ENCODE peak calls at places on chromosomes 3 and 15, in seven cellular contexts. C is mesenchymal stem cell, M is mesendoderm, O is neuronal stem cell, G is IMR-90, Z is H1, R is H9. I is an unnamed sample.

GRCh38 chr3:156509209-156510174 is 45.4 kb downstream of the SSR3 start:
- DNase-seq in C (peak), M (peak), O (peak), G (peak), Z (no peak), R (no peak), I (no peak)

GRCh38 chr15:41992151-41992802 is 19.9 kb upstream of the EHD4 start:
- DNase-seq in C (no peak), M (no peak), O (no peak), G (no peak), Z (no peak), R (no peak), I (no peak)

GRCh38 chr15:33125883-33126535 is 68.5 kb downstream of the FMN1 start:
- DNase-seq in C (no peak), M (peak), O (no peak), G (no peak), Z (no peak), R (no peak), I (no peak)

GRCh38 chr15:65951007-65951406 is 81.7 kb downstream of the RAB11A start:
- DNase-seq in C (no peak), M (no peak), O (no peak), G (no peak), Z (no peak), R (no peak), I (no peak)

GRCh38 chr3:185929192-185930151 is 8.3 kb downstream of the TRA2B start:
- DNase-seq in C (peak), M (peak), O (no peak), G (peak), Z (no peak), R (no peak), I (peak)

GRCh38 chr3:161700998-161701397 is 204.4 kb downstream of the OTOL1 start:
- DNase-seq in C (peak), M (peak), O (no peak), G (no peak), Z (peak), R (peak), I (no peak)

GRCh38 chr3:43190682-43191081 is 84.8 kb upstream of the POMGNT2 start:
- DNase-seq in C (peak), M (no peak), O (no peak), G (peak), Z (no peak), R (no peak), I (peak)

GRCh38 chr3:64888840-64889239 is 201.0 kb upstream of the ADAMTS9 start:
- DNase-seq in C (peak), M (no peak), O (no peak), G (peak), Z (no peak), R (no peak), I (no peak)

GRCh38 chr3:194009892-194010533 is 125.9 kb upstream of the HES1 start:
- DNase-seq in C (no peak), M (peak), O (no peak), G (no peak), Z (no peak), R (peak), I (no peak)

GRCh38 chr3:42906085-42906904 is at the start of gene ZNF662:
- DNase-seq in C (no peak), M (no peak), O (no peak), G (no peak), Z (no peak), R (peak), I (peak)

GRCh38 chr3:124563376-124563775 is 166.9 kb upstream of the UMPS start:
- DNase-seq in C (peak), M (no peak), O (no peak), G (peak), Z (no peak), R (no peak), I (no peak)

GRCh38 chr15:73225358-73226015 is 143.3 kb downstream of the HCN4 start:
- DNase-seq in C (no peak), M (peak), O (no peak), G (no peak), Z (no peak), R (peak), I (no peak)

GRCh38 chr3:23620044-23620443 is 185.7 kb upstream of the UBE2E1 start:
- DNase-seq in C (no peak), M (peak), O (no peak), G (no peak), Z (no peak), R (no peak), I (no peak)

GRCh38 chr15:31300981-31301686 is 25.5 kb upstream of the KLF13 start:
- DNase-seq in C (no peak), M (peak), O (no peak), G (no peak), Z (no peak), R (no peak), I (no peak)

GRCh38 chr3:131786386-131786785 is 248.4 kb downstream of the CPNE4 start:
- DNase-seq in C (no peak), M (no peak), O (no peak), G (no peak), Z (no peak), R (no peak), I (no peak)

GRCh38 chr3:177589921-177590336 is 392.6 kb upstream of the TBL1XR1 start:
- DNase-seq in C (peak), M (no peak), O (peak), G (peak), Z (no peak), R (no peak), I (no peak)

GRCh38 chr3:150227839-150228238 is 180.3 kb upstream of the TSC22D2 start:
- DNase-seq in C (peak), M (peak), O (peak), G (peak), Z (peak), R (peak), I (no peak)

GRCh38 chr15:99305761-99306505 is 54.7 kb downstream of the LRRC28 start:
- DNase-seq in C (peak), M (peak), O (peak), G (peak), Z (no peak), R (no peak), I (no peak)

GRCh38 chr3:45499529-45499928 is 95.0 kb upstream of the LIMD1 start:
- DNase-seq in C (peak), M (no peak), O (no peak), G (peak), Z (no peak), R (no peak), I (no peak)

GRCh38 chr15:40562691-40563090 is 2.2 kb downstream of the CCDC32 start:
- DNase-seq in C (no peak), M (no peak), O (no peak), G (no peak), Z (no peak), R (no peak), I (no peak)

GRCh38 chr15:67820992-67821783 is 4.1 kb upstream of the SKOR1 start:
- DNase-seq in C (peak), M (peak), O (no peak), G (peak), Z (no peak), R (peak), I (peak)

GRCh38 chr3:179174898-179175297 is 26.7 kb downstream of the PIK3CA start:
- DNase-seq in C (no peak), M (peak), O (no peak), G (no peak), Z (no peak), R (no peak), I (peak)

GRCh38 chr3:17030438-17030837 is 145.7 kb downstream of the PLCL2 start:
- DNase-seq in C (no peak), M (no peak), O (no peak), G (no peak), Z (no peak), R (no peak), I (no peak)

GRCh38 chr3:105791134-105791533 is 77.7 kb downstream of the CBLB start:
- DNase-seq in C (peak), M (no peak), O (no peak), G (peak), Z (no peak), R (no peak), I (no peak)

GRCh38 chr3:165800970-165801369 is 36.3 kb downstream of the BCHE start:
- DNase-seq in C (peak), M (no peak), O (no peak), G (no peak), Z (no peak), R (no peak), I (no peak)

GRCh38 chr3:45978348-45978747 is 17.3 kb downstream of the FYCO1 start:
- DNase-seq in C (no peak), M (no peak), O (no peak), G (no peak), Z (no peak), R (no peak), I (peak)

GRCh38 chr15:27679621-27680521 is 419.2 kb downstream of the OCA2 start:
- DNase-seq in C (no peak), M (peak), O (no peak), G (no peak), Z (no peak), R (peak), I (no peak)

GRCh38 chr15:65881766-65882434 is 12.6 kb downstream of the RAB11A start:
- DNase-seq in C (no peak), M (no peak), O (no peak), G (no peak), Z (no peak), R (no peak), I (no peak)

GRCh38 chr3:151845506-151845905 is 27.9 kb upstream of the SUCNR1 start:
- DNase-seq in C (no peak), M (no peak), O (no peak), G (no peak), Z (no peak), R (no peak), I (no peak)
- H2AK5ac ChIP-seq in C (no peak), M (no peak), O (no peak), G (no peak), Z (no peak), R (no peak), I (no peak)

GRCh38 chr15:64349375-64349774 is 6.6 kb downstream of the CSNK1G1 start:
- DNase-seq in C (no peak), M (no peak), O (no peak), G (no peak), Z (no peak), R (no peak), I (no peak)

GRCh38 chr15:64355559-64356442 is at the start of gene CSNK1G1:
- DNase-seq in C (peak), M (peak), O (peak), G (peak), Z (peak), R (peak), I (peak)

GRCh38 chr15:64351265-64351664 is 4.7 kb downstream of the CSNK1G1 start:
- DNase-seq in C (no peak), M (no peak), O (no peak), G (peak), Z (no peak), R (no peak), I (peak)

GRCh38 chr15:64356443-64357040 is 569 bp upstream of the CSNK1G1 start:
- DNase-seq in C (peak), M (no peak), O (peak), G (peak), Z (no peak), R (no peak), I (no peak)

DNA sequence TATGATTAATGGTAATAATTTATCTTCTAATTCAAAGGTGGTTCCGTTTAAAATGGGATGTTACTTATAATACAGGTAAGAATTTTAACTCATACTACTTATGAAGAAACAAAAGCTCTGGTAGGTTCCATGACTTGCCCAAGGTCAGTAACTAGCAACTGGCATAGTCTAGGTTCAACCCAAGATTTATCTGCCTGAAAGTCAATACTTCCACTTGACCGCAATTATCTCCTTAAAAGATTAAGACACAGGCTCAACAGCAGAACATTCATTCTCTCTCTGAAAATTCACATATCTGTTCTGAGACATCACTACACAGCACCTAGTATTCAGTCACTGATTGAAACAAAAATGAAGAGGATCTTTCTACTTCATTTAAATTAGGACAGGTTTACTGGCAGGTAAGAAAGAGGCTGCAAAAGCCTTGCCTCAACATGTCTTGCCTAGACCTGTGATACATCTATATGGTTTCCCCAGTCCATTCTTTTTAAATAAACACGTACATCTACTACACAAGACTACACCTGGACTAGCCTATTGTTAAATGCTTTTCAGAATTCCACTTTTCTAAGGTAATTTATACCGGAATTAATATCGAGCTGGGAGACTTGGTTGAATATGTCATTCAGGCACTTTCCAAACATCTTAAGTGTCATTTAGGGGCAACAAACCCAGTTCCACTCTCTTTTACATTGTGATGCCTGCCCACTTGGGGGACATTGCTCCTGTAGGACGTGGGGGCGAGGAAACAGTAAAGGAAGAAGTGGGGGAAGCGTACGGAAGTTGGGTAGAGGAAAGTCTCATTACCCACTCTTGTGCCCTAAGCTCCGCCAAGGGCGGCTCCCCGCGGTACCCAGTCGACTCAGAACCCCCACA is 1.1 kb downstream of the CSNK1G1 start:
- DNase-seq in C (no peak), M (peak), O (peak), G (no peak), Z (no peak), R (no peak), I (no peak)
- H2AK5ac ChIP-seq in C (no peak), M (no peak), O (no peak), G (peak), Z (no peak), R (no peak), I (peak)

DNA sequence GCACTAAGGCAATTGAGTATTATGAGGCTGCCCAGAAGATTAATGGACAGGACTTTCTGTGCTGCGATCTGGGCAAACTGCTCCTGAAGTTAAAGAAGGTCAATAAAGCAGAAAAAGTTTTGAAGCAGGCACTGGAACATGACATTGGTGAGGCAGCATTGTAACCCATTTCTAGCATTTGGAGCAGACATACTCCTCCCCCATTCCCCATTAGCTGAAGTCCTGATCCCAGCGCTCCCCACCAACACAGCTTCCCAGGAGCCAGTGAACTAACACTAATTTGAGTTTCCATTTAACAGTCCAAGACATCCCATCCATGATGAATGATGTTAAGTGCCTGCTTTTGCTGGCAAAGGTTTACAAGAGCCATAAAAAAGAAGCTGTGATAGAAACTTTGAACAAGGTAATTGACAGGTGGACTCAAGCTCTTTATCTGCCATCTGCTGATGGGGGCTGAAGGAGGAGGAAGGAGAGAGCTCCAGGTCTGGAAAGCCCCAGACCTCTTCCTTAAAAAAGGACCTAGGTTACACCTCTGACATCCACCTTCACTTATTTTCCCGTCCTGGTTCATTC is 22.6 kb downstream of the CSRNP1 start:
- DNase-seq in C (no peak), M (no peak), O (no peak), G (no peak), Z (no peak), R (no peak), I (no peak)
- H2AK5ac ChIP-seq in C (no peak), M (no peak), O (no peak), G (no peak), Z (no peak), R (no peak), I (no peak)

DNA sequence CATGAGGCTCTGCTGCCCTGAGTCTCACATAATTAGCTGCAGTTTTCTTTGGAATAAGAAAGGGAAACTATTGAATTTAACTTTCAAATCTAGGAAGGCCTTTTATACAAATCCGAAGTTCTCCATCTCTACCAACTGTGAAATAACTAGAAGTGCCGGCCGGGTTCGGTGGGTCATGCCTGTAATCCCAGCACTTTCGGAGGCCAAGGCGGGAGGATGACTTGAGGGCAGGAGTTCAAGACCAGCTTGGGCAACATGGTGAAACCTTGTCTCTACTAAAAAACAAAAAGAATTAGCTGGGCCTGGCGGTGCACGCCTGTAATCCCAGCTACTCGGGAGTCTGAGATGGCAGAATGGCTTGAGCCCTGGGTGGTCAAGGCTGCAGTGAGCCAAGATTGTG is 43.6 kb downstream of the COL8A1 start:
- DNase-seq in C (no peak), M (no peak), O (no peak), G (no peak), Z (no peak), R (no peak), I (no peak)
- H2AK5ac ChIP-seq in C (no peak), M (no peak), O (no peak), G (no peak), Z (no peak), R (no peak), I (no peak)

GRCh38 chr15:100778831-100779288 is 100.8 kb upstream of the ALDH1A3 start:
- DNase-seq in C (no peak), M (no peak), O (no peak), G (no peak), Z (no peak), R (no peak), I (no peak)

GRCh38 chr15:100779331-100780207 is 100.1 kb upstream of the ALDH1A3 start:
- DNase-seq in C (no peak), M (no peak), O (no peak), G (no peak), Z (no peak), R (no peak), I (no peak)

GRCh38 chr15:100781961-100782525 is 97.6 kb upstream of the ALDH1A3 start:
- DNase-seq in C (no peak), M (no peak), O (no peak), G (no peak), Z (peak), R (no peak), I (no peak)

GRCh38 chr15:100781061-100781960 is 98.3 kb upstream of the ALDH1A3 start:
- DNase-seq in C (no peak), M (no peak), O (no peak), G (no peak), Z (no peak), R (no peak), I (no peak)

GRCh38 chr15:100780208-100780800 is 99.3 kb upstream of the ALDH1A3 start:
- DNase-seq in C (no peak), M (no peak), O (no peak), G (no peak), Z (no peak), R (no peak), I (no peak)
- H2AK5ac ChIP-seq in C (no peak), M (no peak), O (no peak), G (no peak), Z (no peak), R (no peak), I (no peak)

GRCh38 chr15:29392358-29392757 is 122.7 kb upstream of the NSMCE3 start:
- DNase-seq in C (no peak), M (no peak), O (no peak), G (no peak), Z (no peak), R (no peak), I (no peak)

GRCh38 chr15:29393443-29393842 is 123.8 kb upstream of the NSMCE3 start:
- DNase-seq in C (no peak), M (no peak), O (no peak), G (no peak), Z (no peak), R (no peak), I (no peak)

GRCh38 chr15:29400701-29401100 is 131.1 kb upstream of the NSMCE3 start:
- DNase-seq in C (no peak), M (peak), O (no peak), G (no peak), Z (peak), R (peak), I (no peak)

GRCh38 chr15:29398907-29399306 is 129.3 kb upstream of the NSMCE3 start:
- DNase-seq in C (no peak), M (no peak), O (no peak), G (no peak), Z (no peak), R (no peak), I (no peak)

DNA sequence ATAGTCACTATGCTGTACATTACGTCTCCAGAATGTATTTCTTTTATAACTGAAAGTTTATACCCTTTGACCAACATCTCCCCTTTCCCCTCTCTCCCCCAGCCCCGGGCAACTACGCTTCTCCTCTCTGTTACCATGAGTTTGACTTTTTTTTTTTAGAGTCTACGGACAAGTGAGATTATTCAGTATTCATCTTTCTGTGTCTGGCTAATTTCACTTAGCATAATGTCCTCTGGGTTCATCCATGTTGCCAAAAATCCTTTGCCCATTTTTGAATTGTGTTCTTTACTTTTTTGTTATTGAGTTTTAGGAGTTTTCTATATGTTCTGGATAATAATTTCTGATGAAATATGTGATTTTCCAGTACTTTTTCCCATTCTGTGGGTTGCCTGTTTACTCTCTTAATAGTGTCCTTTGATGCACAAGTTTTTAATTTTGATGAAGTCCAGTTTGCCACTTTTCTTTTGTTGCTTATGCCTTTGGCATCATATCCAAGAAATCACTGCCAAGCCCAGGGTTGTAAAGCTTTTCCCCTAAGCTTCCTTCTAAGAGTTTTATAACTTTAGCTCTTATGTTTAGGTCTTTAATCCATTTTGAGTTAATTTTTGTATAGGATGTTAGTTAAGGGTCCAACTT is 126.7 kb upstream of the NSMCE3 start:
- DNase-seq in C (no peak), M (no peak), O (no peak), G (no peak), Z (no peak), R (no peak), I (no peak)
- H2AK5ac ChIP-seq in C (no peak), M (no peak), O (no peak), G (no peak), Z (no peak), R (no peak), I (no peak)

GRCh38 chr15:38896652-38897051 is 332.0 kb upstream of the RASGRP1 start:
- DNase-seq in C (no peak), M (no peak), O (no peak), G (no peak), Z (no peak), R (no peak), I (peak)
- H2AK5ac ChIP-seq in C (no peak), M (no peak), O (no peak), G (peak), Z (no peak), R (no peak), I (no peak)

DNA sequence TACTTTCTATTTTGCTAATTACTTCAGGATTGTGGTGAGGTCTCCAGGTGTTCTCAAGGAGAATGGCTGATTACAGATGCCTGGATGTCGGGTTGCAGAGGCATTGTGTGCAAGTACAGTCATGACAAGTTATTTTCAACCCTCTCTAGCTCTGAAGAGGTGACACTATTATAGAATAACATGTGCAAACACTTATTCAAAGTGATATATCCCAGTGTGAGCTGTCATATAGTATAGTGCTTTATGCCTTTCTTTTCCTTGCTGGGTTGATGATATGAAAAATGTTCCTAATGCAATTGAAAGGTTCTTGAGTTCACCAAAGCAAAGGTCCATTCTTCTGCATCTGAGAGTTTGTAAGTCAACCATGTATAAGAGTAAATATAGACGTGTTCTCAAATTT is 167.2 kb downstream of the SPATA16 start:
- DNase-seq in C (no peak), M (no peak), O (no peak), G (no peak), Z (no peak), R (no peak), I (no peak)
- H2AK5ac ChIP-seq in C (no peak), M (no peak), O (no peak), G (no peak), Z (no peak), R (no peak), I (no peak)

I was measured in trophoblast cell.